ENCODE peak calls at places on chromosomes 7 and 10, in four cellular contexts. B is gastrocnemius medialis, N is transverse colon, R is heart left ventricle. S is an unnamed sample.

GRCh38 chr7:104482362-104483042 is 154.1 kb downstream of the LHFPL3 start:
- DNase-seq in B (no peak), N (peak), R (no peak), S (no peak)

GRCh38 chr10:48454302-48455054 is 148.0 kb downstream of the MAPK8 start:
- DNase-seq in B (no peak), R (no peak), N (no peak), S (no peak)

GRCh38 chr7:16811555-16811954 is 6.8 kb upstream of the AGR2 start:
- DNase-seq in N (no peak), B (no peak), R (no peak), S (no peak)

GRCh38 chr7:132178393-132178765 is 397.9 kb downstream of the PLXNA4 start:
- DNase-seq in R (no peak), B (no peak), N (peak), S (no peak)

GRCh38 chr7:71132521-71133231 is 732 bp downstream of the GALNT17 start:
- DNase-seq in N (no peak), B (no peak), R (no peak), S (peak)

GRCh38 chr7:75734586-75735047 is 4.1 kb downstream of the HIP1 start:
- DNase-seq in B (no peak), R (no peak), N (no peak), S (no peak)

GRCh38 chr10:60397792-60398191 is 8.1 kb upstream of the ANK3 start:
- DNase-seq in R (no peak), B (no peak), N (no peak), S (no peak)

GRCh38 chr7:103148131-103148993 is 537 bp downstream of the NAPEPLD start:
- DNase-seq in N (no peak), R (no peak), B (no peak), S (no peak)

GRCh38 chr7:48839108-48839507 is 85.2 kb upstream of the CDC14C start:
- DNase-seq in R (no peak), N (no peak), B (no peak), S (no peak)

GRCh38 chr10:116728526-116729096 is 13.8 kb downstream of the HSPA12A start:
- DNase-seq in R (no peak), N (no peak), B (no peak), S (no peak)

GRCh38 chr7:24573554-24574338 is 494 bp downstream of the PALS2 start:
- DNase-seq in N (peak), R (peak), B (peak), S (peak)
- TF ChIP-seq POLR2A in N (no peak), R (no peak), B (no peak), S (peak)

GRCh38 chr7:77800730-77801129 is 2.2 kb downstream of the PHTF2 start:
- DNase-seq in B (no peak), R (no peak), N (no peak), S (no peak)
- H3K27ac ChIP-seq in B (peak), R (peak), N (peak), S (no peak)

GRCh38 chr10:121754667-121755066 is 156.4 kb upstream of the FGFR2 start:
- DNase-seq in B (no peak), R (no peak), N (no peak), S (no peak)
- TF ChIP-seq POLR2A in B (no peak), R (no peak), N (no peak), S (no peak)

DNA sequence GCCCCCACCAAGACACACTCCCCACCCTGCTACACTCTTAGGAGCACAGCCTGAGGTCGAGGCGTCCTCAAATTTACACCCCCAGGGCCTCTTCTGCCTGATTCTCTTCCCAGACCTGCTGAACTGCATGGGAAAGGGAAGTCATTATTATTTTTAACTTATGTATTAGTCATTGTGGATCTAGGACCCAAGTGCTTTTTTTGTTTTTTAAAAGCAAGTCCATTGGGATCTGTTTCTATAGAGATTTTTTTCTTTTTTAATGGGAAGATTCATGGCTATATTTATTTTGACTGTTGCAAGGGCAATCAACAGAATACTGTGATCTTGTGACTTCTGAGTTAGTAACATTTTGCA is 203.8 kb downstream of the ZMYND11 start:
- DNase-seq in B (no peak), R (no peak), N (no peak), S (no peak)
- H3K27ac ChIP-seq in B (no peak), R (no peak), N (no peak), S (no peak)

DNA sequence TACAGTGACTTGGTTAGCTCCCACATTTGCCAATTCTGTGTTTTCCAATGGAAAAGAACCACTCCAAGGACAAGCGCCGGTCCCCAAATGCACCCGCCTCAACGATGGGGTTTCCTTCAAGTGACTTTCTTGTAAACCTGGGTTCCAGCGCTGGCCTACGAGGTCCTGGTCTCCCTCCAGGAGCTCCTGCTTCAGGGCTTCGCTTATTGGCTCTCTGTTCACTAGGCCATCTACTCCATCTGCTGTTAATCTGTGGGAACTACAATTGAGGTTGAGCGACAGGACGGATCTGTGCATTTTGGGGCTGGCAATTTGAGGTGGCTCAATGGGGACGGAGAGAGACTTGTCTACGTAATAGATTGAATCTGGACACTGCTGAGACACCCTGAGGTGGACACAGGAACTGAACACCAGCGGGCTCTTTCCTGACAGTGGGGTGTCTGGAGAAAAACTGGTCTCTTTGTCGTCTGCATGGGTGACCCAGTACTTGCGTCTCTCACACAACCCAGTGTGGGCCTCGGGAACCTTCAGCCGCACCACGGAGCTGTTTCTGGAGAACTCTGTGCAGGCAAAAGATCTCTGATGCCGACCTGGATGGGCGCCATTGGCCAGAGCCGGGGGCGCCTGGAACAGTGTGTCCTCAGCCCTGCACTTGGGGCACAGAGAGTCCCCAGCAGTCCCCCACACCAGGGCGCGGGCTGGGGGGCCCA is 115.9 kb upstream of the ADAM12 start:
- DNase-seq in N (peak), R (peak), B (no peak), S (peak)
- TF ChIP-seq POLR2A in N (no peak), R (no peak), B (no peak), S (no peak)

GRCh38 chr7:47453093-47454056 is 128.5 kb downstream of the TNS3 start:
- DNase-seq in B (peak), N (peak), R (peak), S (peak)

GRCh38 chr7:47451851-47452205 is 130.1 kb downstream of the TNS3 start:
- DNase-seq in B (no peak), R (no peak), N (no peak), S (no peak)

GRCh38 chr7:47454066-47454950 is 127.6 kb downstream of the TNS3 start:
- DNase-seq in N (no peak), B (no peak), R (no peak), S (no peak)

GRCh38 chr7:47452295-47452694 is 129.6 kb downstream of the TNS3 start:
- DNase-seq in N (no peak), R (no peak), B (no peak), S (no peak)

GRCh38 chr7:47452715-47453092 is 129.2 kb downstream of the TNS3 start:
- DNase-seq in N (no peak), B (peak), R (no peak), S (no peak)
- H3K27ac ChIP-seq in N (peak), B (peak), R (peak), S (peak)

GRCh38 chr10:86971146-86971991 is 3.1 kb downstream of the ADIRF start:
- DNase-seq in B (peak), R (peak), N (peak), S (peak)
- TF ChIP-seq POLR2A in B (peak), R (no peak), N (peak), S (peak)

GRCh38 chr10:127801302-127801701 is 64.3 kb downstream of the FOXI2 start:
- DNase-seq in B (no peak), R (no peak), N (no peak), S (no peak)
- H3K27ac ChIP-seq in B (no peak), R (no peak), N (no peak), S (no peak)

S was measured in uterus.